ENCODE peak calls at places on chromosomes 2 and 18, in five cellular contexts. Q is endodermal cell, E is gastrocnemius medialis, S is MM.1S, T is IMR-90. R is an unnamed sample.

GRCh38 chr2:1162768-1163584 is 212.3 kb downstream of the SNTG2 start:
- DNase-seq in E (no peak), T (no peak), S (no peak), Q (no peak), R (no peak)

GRCh38 chr2:113967272-113967671 is 77.4 kb downstream of the ACTR3 start:
- DNase-seq in Q (no peak), S (no peak), T (no peak), E (no peak), R (no peak)

GRCh38 chr2:104965900-104966299 is 72.0 kb upstream of the MRPS9 start:
- DNase-seq in E (no peak), S (no peak), T (no peak), Q (no peak), R (no peak)

GRCh38 chr2:160932960-160933359 is 227.3 kb upstream of the TANK start:
- DNase-seq in S (no peak), T (peak; percentile 85), Q (no peak), E (no peak), R (no peak)

GRCh38 chr2:56167616-56168015 is 16.2 kb upstream of the CCDC85A start:
- DNase-seq in Q (no peak), S (no peak), T (no peak), E (no peak), R (no peak)

GRCh38 chr2:216366777-216367465 is 5.4 kb downstream of the MARCHF4 start:
- DNase-seq in T (peak; percentile 40), E (no peak), S (no peak), Q (no peak), R (no peak)

GRCh38 chr2:216838146-216838545 is 21.7 kb downstream of the TNP1 start:
- DNase-seq in Q (no peak), E (no peak), S (no peak), T (peak; percentile 70), R (no peak)

GRCh38 chr2:152647417-152648010 is 69.7 kb downstream of the PRPF40A start:
- DNase-seq in E (peak; percentile 72), Q (no peak), S (no peak), T (peak; percentile 49), R (peak; percentile 63)

GRCh38 chr18:10006261-10006903 is 92.6 kb downstream of the VAPA start:
- DNase-seq in T (peak; percentile 28), Q (no peak), S (no peak), E (no peak), R (no peak)

GRCh38 chr2:239279508-239280295 is 121.1 kb downstream of the HDAC4 start:
- DNase-seq in S (no peak), Q (peak; percentile 34), T (no peak), E (peak; percentile 22), R (no peak)

GRCh38 chr2:218290316-218291261 is 1.7 kb downstream of the TMBIM1 start:
- DNase-seq in S (peak; percentile 80), T (no peak), E (no peak), Q (no peak), R (no peak)

GRCh38 chr2:86760371-86760770 is 30.3 kb downstream of the CD8A start:
- DNase-seq in S (no peak), T (no peak), Q (no peak), E (no peak), R (no peak)

GRCh38 chr2:171874517-171874916 is 19.5 kb downstream of the SLC25A12 start:
- DNase-seq in E (no peak), Q (no peak), T (no peak), S (no peak), R (no peak)

GRCh38 chr2:35783723-35784122 is 571.9 kb upstream of the CRIM1 start:
- DNase-seq in Q (no peak), E (no peak), S (no peak), T (no peak), R (no peak)

GRCh38 chr2:4972472-4972871 is 719.7 kb upstream of the SOX11 start:
- DNase-seq in S (no peak), E (no peak), Q (no peak), T (no peak), R (no peak)

GRCh38 chr2:152961376-152961775 is 243.0 kb downstream of the ARL6IP6 start:
- DNase-seq in Q (no peak), T (no peak), S (no peak), E (no peak), R (no peak)

GRCh38 chr2:105261061-105261460 is 19.5 kb downstream of the GPR45 start:
- DNase-seq in S (no peak), Q (no peak), E (no peak), T (peak; percentile 96), R (no peak)

GRCh38 chr18:79567481-79568147 is 112.0 kb upstream of the CTDP1 start:
- DNase-seq in E (peak; percentile 37), S (no peak), Q (peak; percentile 84), T (peak; percentile 98), R (peak; percentile 11)

DNA sequence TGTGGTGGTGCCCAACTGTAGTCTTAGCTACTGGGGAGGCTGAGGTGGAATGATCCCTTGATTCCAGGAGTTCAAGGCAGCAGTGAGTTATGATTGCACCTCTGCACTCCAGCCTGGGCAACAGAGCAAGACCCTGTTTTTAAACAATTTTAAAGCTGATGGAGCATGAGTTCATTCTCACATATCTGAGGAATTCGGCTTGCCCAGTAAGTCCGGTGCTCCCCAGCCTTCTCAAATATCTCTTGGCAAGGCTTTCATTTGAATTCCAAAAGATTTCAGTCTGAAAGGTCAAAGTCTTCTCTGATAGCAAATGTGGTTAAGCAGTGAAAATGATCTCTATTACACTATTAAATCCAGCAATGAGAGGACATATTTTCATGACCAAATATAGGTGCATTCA is 27.9 kb downstream of the PIEZO2 start:
- DNase-seq in T (peak; percentile 68), E (no peak), S (no peak), Q (no peak), R (no peak)
- H3K27ac ChIP-seq in T (peak overlapping the region; percentile 55), E (no peak overlapping the region), S (no peak overlapping the region), Q (no peak overlapping the region), R (no peak overlapping the region)

GRCh38 chr2:110751642-110752041 is 19.3 kb downstream of the ACOXL start:
- DNase-seq in S (no peak), Q (no peak), E (no peak), T (no peak), R (no peak)

GRCh38 chr2:110745048-110745447 is 12.7 kb downstream of the ACOXL start:
- DNase-seq in T (no peak), Q (no peak), S (peak; percentile 44), E (no peak), R (no peak)

GRCh38 chr2:110746586-110747521 is 14.5 kb downstream of the ACOXL start:
- DNase-seq in Q (no peak), E (no peak), T (no peak), S (peak; percentile 36), R (no peak)

GRCh38 chr2:110747522-110748488 is 15.4 kb downstream of the ACOXL start:
- DNase-seq in T (no peak), S (peak; percentile 45), Q (no peak), E (no peak), R (no peak)

DNA sequence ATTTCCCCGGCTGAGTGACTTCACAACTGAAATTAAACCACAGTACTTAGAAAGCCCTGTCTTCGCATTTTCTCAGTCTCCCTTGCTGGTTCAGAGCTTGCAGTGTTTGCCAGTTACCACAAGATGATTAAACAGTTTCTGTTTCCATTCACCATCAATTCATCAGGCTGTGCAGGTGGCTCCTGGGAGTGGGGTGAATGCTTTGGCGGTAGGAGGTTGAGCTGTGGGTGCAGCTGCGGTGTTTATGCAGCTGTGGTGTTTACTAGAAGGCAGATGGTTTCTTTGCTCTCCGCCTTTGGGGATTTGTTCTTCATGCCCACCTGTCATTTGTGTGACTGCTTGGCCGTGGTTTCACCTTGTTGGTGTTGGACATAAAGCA is 16.1 kb downstream of the ACOXL start:
- DNase-seq in T (peak; percentile 11), S (peak; percentile 99), E (no peak), Q (no peak), R (no peak)
- H3K4me1 ChIP-seq in T (no peaks in the 10 kb centered on the region), S (peaks cover 62% of the 10 kb centered on the region), E (no peaks in the 10 kb centered on the region), Q (peaks cover 24% of the 10 kb centered on the region), R (no peaks in the 10 kb centered on the region)

GRCh38 chr2:26561376-26561775 is 79.8 kb downstream of the CIB4 start:
- DNase-seq in T (no peak), Q (peak; percentile 27), S (no peak), E (no peak), R (no peak)
- H3K27ac ChIP-seq in T (no peak overlapping the region), Q (no peak overlapping the region), S (no peak overlapping the region), E (no peak overlapping the region), R (no peak overlapping the region)

DNA sequence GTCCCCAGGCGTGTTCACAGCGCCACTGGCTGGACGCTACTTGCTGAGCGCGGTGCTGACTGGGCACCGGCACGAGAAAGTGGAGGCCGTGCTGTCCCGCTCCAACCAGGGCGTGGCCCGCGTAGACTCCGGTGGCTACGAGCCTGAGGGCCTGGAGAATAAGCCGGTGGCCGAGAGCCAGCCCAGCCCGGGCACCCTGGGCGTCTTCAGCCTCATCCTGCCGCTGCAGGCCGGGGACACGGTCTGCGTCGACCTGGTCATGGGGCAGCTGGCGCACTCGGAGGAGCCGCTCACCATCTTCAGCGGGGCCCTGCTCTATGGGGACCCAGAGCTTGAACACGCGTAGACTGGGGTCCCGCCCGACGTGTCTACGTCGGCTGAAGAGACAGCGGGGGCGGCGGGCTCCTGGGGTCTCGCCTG is 892 bp upstream of the KHK start:
- DNase-seq in S (peak; percentile 59), E (peak; percentile 84), T (peak; percentile 45), Q (peak; percentile 85), R (peak; percentile 79)
- H3K4me1 ChIP-seq in S (peaks cover 17% of the 10 kb centered on the region), E (peaks cover 26% of the 10 kb centered on the region), T (peaks cover 11% of the 10 kb centered on the region), Q (no peaks in the 10 kb centered on the region), R (no peaks in the 10 kb centered on the region)

GRCh38 chr18:22559414-22560282 is 141.9 kb upstream of the CTAGE1 start:
- DNase-seq in Q (peak; percentile 85), T (peak; percentile 59), E (peak; percentile 43), S (peak; percentile 22), R (peak; percentile 57)
- H3K27ac ChIP-seq in Q (no peak overlapping the region), T (peak overlapping the region; percentile 74), E (peak overlapping the region; percentile 56), S (no peak overlapping the region), R (peak overlapping the region; percentile 69)

GRCh38 chr18:159933-160332 is 1.6 kb downstream of the USP14 start:
- DNase-seq in T (no peak), S (no peak), E (no peak), Q (no peak), R (no peak)
- H3K4me1 ChIP-seq in T (no peaks in the 10 kb centered on the region), S (peaks cover 11% of the 10 kb centered on the region), E (peaks cover 24% of the 10 kb centered on the region), Q (no peaks in the 10 kb centered on the region), R (no peaks in the 10 kb centered on the region)

DNA sequence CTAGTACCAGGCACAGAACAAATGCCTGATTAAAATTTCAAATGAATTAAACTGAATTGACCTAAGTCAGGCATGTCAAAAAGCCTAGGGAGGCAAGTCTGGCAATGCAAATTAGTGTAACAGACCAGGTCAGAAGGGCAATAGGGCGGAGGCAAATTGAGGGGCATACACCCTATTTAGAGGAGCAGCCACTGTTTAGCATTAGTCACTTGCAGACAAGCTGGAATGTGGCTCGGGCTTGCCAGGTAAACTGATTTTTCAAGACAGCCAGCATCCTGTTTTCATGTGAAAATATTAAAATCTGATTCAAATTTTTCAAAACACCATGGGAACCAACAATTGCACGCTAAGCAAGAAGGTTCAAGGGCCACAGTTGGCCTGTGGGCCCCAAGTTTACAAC is 160.2 kb downstream of the EN1 start:
- DNase-seq in Q (no peak), S (no peak), E (no peak), T (no peak), R (no peak)
- H3K27ac ChIP-seq in Q (no peak overlapping the region), S (no peak overlapping the region), E (no peak overlapping the region), T (no peak overlapping the region), R (no peak overlapping the region)

R was measured in pancreas.